ENCODE peak calls at places on chromosome 21, in five cellular contexts. B is left cardiac atrium, E is GDM1, C is immature natural killer cell, L is COR-L47. P is an unnamed sample.

GRCh38 chr21:26169061-26169610 is 1.4 kb downstream of the APP start:
- DNase-seq in L (peak), E (peak), B (peak), C (peak), P (peak)

GRCh38 chr21:39141502-39141901 is 41.7 kb downstream of the PSMG1 start:
- DNase-seq in E (no peak), C (no peak), B (no peak), L (peak), P (no peak)

GRCh38 chr21:45339430-45340405 is 52.0 kb upstream of the POFUT2 start:
- DNase-seq in C (no peak), L (no peak), B (peak), E (no peak), P (no peak)

GRCh38 chr21:36030581-36031189 is 29.6 kb downstream of the SETD4 start:
- DNase-seq in C (no peak), B (no peak), L (no peak), E (no peak), P (no peak)

GRCh38 chr21:43866233-43866632 is 1.2 kb downstream of the AGPAT3 start:
- DNase-seq in E (no peak), C (peak), L (no peak), B (peak), P (no peak)

GRCh38 chr21:44869860-44870747 is 3.4 kb downstream of the PTTG1IP start:
- DNase-seq in L (no peak), E (no peak), B (peak), C (no peak), P (no peak)

GRCh38 chr21:45414396-45415187 is 9.6 kb downstream of the COL18A1 start:
- DNase-seq in B (peak), L (no peak), C (no peak), E (no peak), P (no peak)

GRCh38 chr21:46549650-46550049 is 55.2 kb downstream of the S100B start:
- DNase-seq in L (no peak), E (no peak), B (no peak), C (no peak), P (no peak)

GRCh38 chr21:35252831-35253230 is 203.7 kb upstream of the RUNX1 start:
- DNase-seq in B (no peak), C (no peak), E (no peak), L (no peak), P (no peak)

GRCh38 chr21:46048926-46049889 is 48.7 kb upstream of the COL6A2 start:
- DNase-seq in C (no peak), E (no peak), L (peak), B (peak), P (no peak)